ENCODE peak calls at places on chromosomes 7 and 10, in five cellular contexts. V is endothelial cell of umbilical vein, T is H1, E is K562, Q is HepG2. Y is an unnamed sample.

GRCh38 chr10:112728997-112729396 is 221.1 kb upstream of the TCF7L2 start:
- DNase-seq in T (no peak), V (no peak), E (no peak), Q (no peak), Y (no peak)

GRCh38 chr10:83925133-83925532 is 214.2 kb upstream of the GHITM start:
- DNase-seq in Q (no peak), E (no peak), V (no peak), T (no peak), Y (no peak)

GRCh38 chr10:92691591-92692084 is 1.9 kb downstream of the HHEX start:
- DNase-seq in T (no peak), E (peak), Q (no peak), V (peak), Y (no peak)

GRCh38 chr7:90384433-90384832 is 18.8 kb upstream of the CLDN12 start:
- DNase-seq in T (no peak), Q (no peak), V (peak), E (no peak), Y (no peak)

GRCh38 chr10:87094373-87095240 is at the start of the genes GLUD1 and SHLD2:
- DNase-seq in Q (peak), E (peak), V (peak), T (peak), Y (peak)

GRCh38 chr10:97292097-97292861 is at the start of gene ARHGAP19:
- DNase-seq in T (peak), V (peak), E (peak), Q (peak), Y (peak)

GRCh38 chr7:119969054-119969453 is 303.9 kb upstream of the KCND2 start:
- DNase-seq in T (no peak), E (no peak), Q (no peak), V (no peak), Y (no peak)

GRCh38 chr10:69807122-69807521 is 5.4 kb downstream of the COL13A1 start:
- DNase-seq in V (peak), E (no peak), Q (no peak), T (no peak), Y (peak)

GRCh38 chr10:50063100-50063499 is 4.7 kb upstream of the WASHC2A start:
- DNase-seq in T (no peak), V (no peak), Q (no peak), E (peak), Y (no peak)

GRCh38 chr10:97608991-97609561 is 19.6 kb downstream of the C10orf62 start:
- DNase-seq in Q (no peak), V (no peak), T (no peak), E (no peak), Y (no peak)

GRCh38 chr7:157495177-157495553 is 158.4 kb downstream of the DNAJB6 start:
- DNase-seq in T (no peak), E (no peak), Q (no peak), V (no peak), Y (no peak)

GRCh38 chr7:157494506-157495176 is 157.8 kb downstream of the DNAJB6 start:
- DNase-seq in Q (no peak), T (no peak), V (no peak), E (no peak), Y (no peak)

GRCh38 chr7:157497367-157497743 is 160.6 kb downstream of the DNAJB6 start:
- DNase-seq in V (no peak), E (no peak), Q (no peak), T (no peak), Y (no peak)

GRCh38 chr7:157496426-157497275 is 159.8 kb downstream of the DNAJB6 start:
- DNase-seq in V (no peak), T (no peak), E (no peak), Q (no peak), Y (no peak)

DNA sequence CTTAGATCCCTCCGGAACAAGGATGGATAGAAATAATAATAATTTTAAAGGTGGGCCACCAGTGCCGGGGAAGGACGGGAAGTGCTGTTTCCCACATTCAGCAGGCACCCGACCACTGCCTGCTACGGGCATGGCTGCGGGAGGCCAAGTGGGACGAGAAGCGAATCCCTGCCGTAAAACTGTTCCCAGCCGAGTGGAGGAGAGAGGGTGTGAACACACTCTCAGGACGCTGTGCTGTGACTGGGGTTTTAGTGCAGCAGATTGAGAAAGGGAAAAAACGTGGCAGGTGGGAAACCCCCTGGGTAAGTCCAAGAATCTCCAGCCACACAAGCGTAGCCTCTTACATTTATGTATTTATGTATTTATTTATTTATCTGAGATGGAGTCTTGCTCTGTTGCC is 158.8 kb downstream of the DNAJB6 start:
- DNase-seq in Q (no peak), V (no peak), E (no peak), T (no peak), Y (no peak)
- H3K4me2 ChIP-seq in Q (no peak), V (no peak), E (no peak), T (no peak), Y (no peak)

GRCh38 chr7:36161996-36162395 is 8.9 kb downstream of the EEPD1 start:
- DNase-seq in E (no peak), Q (no peak), V (no peak), T (no peak), Y (no peak)
- TF ChIP-seq JUN in E (no peak), Q (no peak), V (no peak), T (no peak), Y (no peak)

GRCh38 chr7:30142710-30143109 is 7.9 kb downstream of the MTURN start:
- DNase-seq in Q (peak), E (no peak), V (peak), T (no peak), Y (peak)

GRCh38 chr7:30144659-30145321 is 10.0 kb downstream of the MTURN start:
- DNase-seq in T (no peak), V (no peak), Q (no peak), E (peak), Y (no peak)

GRCh38 chr7:30141405-30142045 is 6.7 kb downstream of the MTURN start:
- DNase-seq in T (no peak), Q (no peak), V (no peak), E (no peak), Y (no peak)

GRCh38 chr7:30145521-30145920 is 10.7 kb downstream of the MTURN start:
- DNase-seq in E (no peak), T (no peak), V (no peak), Q (no peak), Y (no peak)

GRCh38 chr7:30143748-30144251 is 9.0 kb downstream of the MTURN start:
- DNase-seq in T (no peak), V (no peak), Q (no peak), E (no peak), Y (no peak)
- H3K4me2 ChIP-seq in T (no peak), V (no peak), Q (no peak), E (no peak), Y (no peak)

GRCh38 chr7:28573059-28573553 is 160.8 kb downstream of the CREB5 start:
- DNase-seq in T (no peak), E (no peak), V (peak), Q (peak), Y (no peak)

GRCh38 chr7:28571405-28571804 is 159.1 kb downstream of the CREB5 start:
- DNase-seq in Q (no peak), T (no peak), V (no peak), E (no peak), Y (no peak)

GRCh38 chr7:28572321-28573058 is 160.2 kb downstream of the CREB5 start:
- DNase-seq in T (no peak), Q (no peak), E (no peak), V (no peak), Y (no peak)

GRCh38 chr7:28570113-28570969 is 158.0 kb downstream of the CREB5 start:
- DNase-seq in V (no peak), E (no peak), T (no peak), Q (no peak), Y (no peak)

GRCh38 chr7:28570970-28571288 is 158.6 kb downstream of the CREB5 start:
- DNase-seq in E (no peak), Q (peak), T (no peak), V (no peak), Y (no peak)
- TF ChIP-seq JUN in E (no peak), Q (no peak), T (no peak), V (no peak), Y (no peak)